ENCODE peak calls at places on chromosomes 16 and 17, in ten cellular contexts. T is HCT116, Z is upper lobe of right lung, N is left ventricle myocardium inferior, B is HFFc6, D is A549, V is PC-3, W is right atrium auricular region, K is esophagus muscularis mucosa, J is endodermal cell. A is an unnamed sample.

GRCh38 chr16:2752850-2753522 is 548 bp downstream of the SRRM2 start:
- DNase-seq in J (no peak), V (peak; percentile 67), T (peak; percentile 58), K (no peak), Z (peak; percentile 93), W (peak; percentile 78), N (peak; percentile 87), D (peak; percentile 81), B (peak; percentile 61), A (no peak)

GRCh38 chr16:27780468-27781194 is 230.7 kb downstream of the KATNIP start:
- DNase-seq in T (no peak), D (no peak), Z (no peak), J (no peak), N (no peak), B (no peak), V (no peak), W (no peak), K (no peak), A (no peak)

GRCh38 chr16:81765111-81765919 is 13.8 kb upstream of the PLCG2 start:
- DNase-seq in V (no peak), N (no peak), K (no peak), Z (no peak), D (no peak), J (no peak), T (no peak), W (no peak), B (no peak), A (peak; percentile 89)

GRCh38 chr17:7428557-7428956 is at the start of gene SPEM3:
- DNase-seq in N (no peak), V (no peak), Z (no peak), W (no peak), K (no peak), D (no peak), T (no peak), J (no peak), B (no peak), A (no peak)

GRCh38 chr16:28910046-28911031 is 14.7 kb downstream of the RABEP2 start:
- DNase-seq in T (peak; percentile 44), N (no peak), K (no peak), D (no peak), V (peak; percentile 78), J (no peak), B (peak; percentile 37), Z (no peak), W (no peak), A (no peak)

GRCh38 chr17:7432296-7432695 is 2.9 kb upstream of the TMEM102 start:
- DNase-seq in N (no peak), K (no peak), J (no peak), D (no peak), Z (no peak), V (no peak), B (no peak), W (no peak), T (no peak), A (no peak)

GRCh38 chr16:87581867-87582220 is 20.5 kb upstream of the JPH3 start:
- DNase-seq in N (peak; percentile 68), J (no peak), V (peak; percentile 89), D (peak; percentile 95), T (peak; percentile 51), Z (no peak), B (peak; percentile 96), K (peak; percentile 94), W (peak; percentile 92), A (peak; percentile 93)

GRCh38 chr17:79006001-79006400 is 3.6 kb downstream of the CANT1 start:
- DNase-seq in D (no peak), W (no peak), N (no peak), B (no peak), Z (peak; percentile 65), T (no peak), K (no peak), V (no peak), J (peak; percentile 40), A (no peak)

GRCh38 chr16:72443809-72444208 is 271.9 kb upstream of the PMFBP1 start:
- DNase-seq in V (no peak), T (no peak), N (no peak), D (no peak), Z (no peak), B (no peak), W (no peak), J (no peak), K (no peak), A (no peak)

GRCh38 chr16:12063435-12063834 is 86.9 kb downstream of the SNX29 start:
- DNase-seq in D (no peak), V (no peak), J (no peak), B (no peak), W (no peak), Z (peak; percentile 37), N (no peak), T (no peak), K (no peak), A (no peak)

GRCh38 chr17:5877948-5878347 is 192.2 kb upstream of the WSCD1 start:
- DNase-seq in N (peak; percentile 56), Z (no peak), B (no peak), J (no peak), T (no peak), W (no peak), D (no peak), V (peak; percentile 34), K (no peak), A (no peak)

GRCh38 chr17:40873255-40873654 is 6.2 kb upstream of the KRT12 start:
- DNase-seq in Z (no peak), N (no peak), K (no peak), V (no peak), D (no peak), T (no peak), B (no peak), J (no peak), W (no peak), A (no peak)
- TF ChIP-seq CTCF in Z (no peak), N (no peak), K (no peak), V (peak; percentile 31), D (no peak), T (peak; percentile 28), B (peak; percentile 28), J (peak; percentile 38), W (no peak), A (peak; percentile 10)

GRCh38 chr17:57084361-57084801 is 665 bp upstream of the AKAP1 start:
- DNase-seq in D (no peak), V (peak; percentile 51), K (no peak), W (no peak), T (no peak), Z (no peak), B (peak; percentile 32), J (no peak), N (no peak), A (no peak)

GRCh38 chr17:57085448-57086068 is 512 bp downstream of the AKAP1 start:
- DNase-seq in B (peak; percentile 19), Z (peak; percentile 86), J (peak; percentile 91), N (peak; percentile 65), W (no peak), V (peak; percentile 62), D (peak; percentile 72), T (no peak), K (no peak), A (no peak)

GRCh38 chr17:57088298-57088697 is 3.3 kb downstream of the AKAP1 start:
- DNase-seq in W (no peak), J (no peak), D (no peak), Z (no peak), T (no peak), V (no peak), N (no peak), B (no peak), K (no peak), A (no peak)

GRCh38 chr17:57086069-57086930 is 1.3 kb downstream of the AKAP1 start:
- DNase-seq in Z (peak; percentile 74), T (no peak), J (peak; percentile 87), D (peak; percentile 79), K (no peak), W (no peak), V (peak; percentile 59), N (no peak), B (peak; percentile 12), A (no peak)

DNA sequence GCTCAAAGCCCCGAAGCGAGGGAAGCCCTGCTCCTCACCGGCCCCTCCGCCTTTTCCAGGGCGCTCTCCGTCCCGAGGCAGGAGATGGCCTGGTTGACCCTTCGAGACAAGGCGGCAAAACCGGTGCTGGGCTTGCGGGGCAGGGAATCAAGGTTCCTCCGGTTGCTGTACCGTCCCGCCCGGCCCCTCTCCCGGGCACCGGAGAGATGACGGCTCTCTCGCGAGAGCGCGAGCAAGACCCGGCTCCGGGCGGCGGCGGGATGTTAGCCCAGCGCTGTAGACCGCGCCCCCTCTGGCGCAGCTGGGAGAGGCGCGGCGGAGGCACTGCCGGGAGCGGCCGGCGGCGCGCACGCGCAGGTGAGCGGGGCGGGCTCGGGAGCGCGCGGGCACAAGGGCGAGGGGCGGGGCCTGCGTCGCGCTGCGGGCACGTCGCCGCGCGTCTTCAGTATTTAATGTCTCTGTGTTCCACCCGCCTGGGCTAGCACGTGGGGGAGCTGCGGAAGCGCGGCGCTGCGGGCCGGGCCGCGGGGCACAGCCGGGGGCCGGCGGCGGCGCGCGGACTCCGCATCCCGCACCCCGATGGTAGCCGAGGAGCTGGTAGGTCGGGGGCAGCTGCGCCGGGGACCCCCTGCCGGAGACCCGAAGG is at the start of gene AKAP1:
- DNase-seq in J (peak; percentile 99), D (peak; percentile 99), V (peak; percentile 99), Z (peak; percentile 99), N (peak; percentile 97), K (peak; percentile 98), W (peak; percentile 96), B (peak; percentile 91), T (peak; percentile 91), A (peak; percentile 99)
- TF ChIP-seq CTCF in J (peak; percentile 37), D (no peak), V (no peak), Z (peak; percentile 12), N (peak; percentile 30), K (peak; percentile 62), W (peak; percentile 43), B (peak; percentile 34), T (no peak), A (peak; percentile 40)

GRCh38 chr16:77434365-77435239 is at the start of gene ADAMTS18:
- DNase-seq in K (no peak), D (no peak), B (no peak), J (peak; percentile 88), T (no peak), Z (no peak), V (no peak), N (no peak), W (no peak), A (no peak)
- TF ChIP-seq CTCF in K (no peak), D (no peak), B (no peak), J (peak; percentile 61), T (no peak), Z (no peak), V (no peak), N (no peak), W (no peak), A (no peak)

GRCh38 chr16:57859331-57859730 is 57.0 kb upstream of the KIFC3 start:
- DNase-seq in Z (no peak), N (no peak), T (peak; percentile 46), D (peak; percentile 77), V (peak; percentile 41), B (peak; percentile 12), K (no peak), J (peak; percentile 89), W (no peak), A (no peak)
- TF ChIP-seq CTCF in Z (peak; percentile 17), N (peak; percentile 34), T (peak; percentile 53), D (peak; percentile 55), V (peak; percentile 47), B (peak; percentile 64), K (no peak), J (peak; percentile 76), W (peak; percentile 47), A (peak; percentile 43)

A was measured in osteocyte.